ENCODE peak calls at places on chromosomes 16 and 17, in nine cellular contexts. A is right cardiac atrium; Y is iPS-NIHi11; I is ecto neural progenitor cell; Z is neural progenitor cell; Q is MV-4-11; D is hepatocyte; F is activated T-helper 1 cell treated with anti-CD3 and anti-CD28 coated beads, Interleukin-2, amount 50 U/mL, for 16 hours; X is AG09309. L is an unnamed sample.

GRCh38 chr17:19327039-19327776 is 35.3 kb downstream of the B9D1 start:
- DNase-seq in A (no peak), Y (no peak), I (no peak), Z (no peak), Q (no peak), D (no peak), F (no peak), X (peak), L (no peak)

GRCh38 chr16:21145738-21146137 is 4.9 kb downstream of the DNAH3 start:
- DNase-seq in A (no peak), Y (no peak), I (no peak), Z (no peak), Q (no peak), D (no peak), F (no peak), X (no peak), L (no peak)

GRCh38 chr16:10827691-10828341 is 9.2 kb upstream of the TVP23A start:
- DNase-seq in A (peak), Y (no peak), I (no peak), Z (no peak), Q (no peak), D (peak), F (no peak), X (peak), L (no peak)

GRCh38 chr16:14205666-14206065 is 134.5 kb downstream of the MRTFB start:
- DNase-seq in A (no peak), Y (no peak), I (no peak), Z (no peak), Q (no peak), D (no peak), F (no peak), X (no peak), L (no peak)

GRCh38 chr16:85461814-85462404 is 151.2 kb upstream of the GSE1 start:
- DNase-seq in A (no peak), Y (peak), I (peak), Z (peak), Q (no peak), D (peak), F (no peak), X (no peak), L (no peak)

GRCh38 chr16:77359065-77359502 is 75.8 kb downstream of the ADAMTS18 start:
- DNase-seq in A (no peak), Y (no peak), I (no peak), Z (peak), Q (no peak), D (peak), F (no peak), X (no peak), L (no peak)

GRCh38 chr16:74726736-74727135 is 26.1 kb upstream of the MLKL start:
- DNase-seq in A (no peak), Y (peak), I (no peak), Z (no peak), Q (peak), D (no peak), F (no peak), X (no peak), L (no peak)

GRCh38 chr16:53529529-53529928 is 26.5 kb upstream of the AKTIP start:
- DNase-seq in A (no peak), Y (no peak), I (no peak), Z (no peak), Q (no peak), D (no peak), F (no peak), X (no peak), L (no peak)

GRCh38 chr16:22728167-22728836 is 85.7 kb upstream of the HS3ST2 start:
- DNase-seq in A (no peak), Y (no peak), I (no peak), Z (no peak), Q (no peak), D (no peak), F (no peak), X (no peak), L (no peak)